ENCODE peak calls at places on chromosome 3, in ten cellular contexts. One of them, this sample, is unnamed.

GRCh38 chr3:169772530-169772950 is 656 bp upstream of the MYNN start:
- DNase-seq in cardiac muscle cell: peak
- DNase-seq in heart left ventricle: peak
- DNase-seq in ovary: peak
- DNase-seq in transverse colon: peak
- DNase-seq in heart right ventricle: peak
- DNase-seq in brain microvascular endothelial cell: peak
- DNase-seq in OCI-LY7: peak
- DNase-seq in upper lobe of right lung: peak
- DNase-seq in thoracic aorta: no peak
- DNase-seq in this sample: no peak

GRCh38 chr3:101084404-101084803 is 91.2 kb upstream of the ABI3BP start:
- DNase-seq in cardiac muscle cell: no peak
- DNase-seq in heart left ventricle: no peak
- DNase-seq in ovary: no peak
- DNase-seq in transverse colon: no peak
- DNase-seq in heart right ventricle: no peak
- DNase-seq in brain microvascular endothelial cell: no peak
- DNase-seq in OCI-LY7: no peak
- DNase-seq in upper lobe of right lung: no peak
- DNase-seq in thoracic aorta: no peak
- DNase-seq in this sample: no peak

GRCh38 chr3:71010731-71011455 is 572.6 kb downstream of the FOXP1 start:
- DNase-seq in cardiac muscle cell: no peak
- DNase-seq in heart left ventricle: no peak
- DNase-seq in ovary: no peak
- DNase-seq in transverse colon: no peak
- DNase-seq in heart right ventricle: no peak
- DNase-seq in brain microvascular endothelial cell: no peak
- DNase-seq in OCI-LY7: peak
- DNase-seq in upper lobe of right lung: no peak
- DNase-seq in thoracic aorta: no peak
- DNase-seq in this sample: no peak

GRCh38 chr3:194985031-194985578 is 285.9 kb downstream of the XXYLT1 start:
- DNase-seq in cardiac muscle cell: peak
- DNase-seq in heart left ventricle: peak
- DNase-seq in ovary: peak
- DNase-seq in transverse colon: peak
- DNase-seq in heart right ventricle: peak
- DNase-seq in brain microvascular endothelial cell: peak
- DNase-seq in OCI-LY7: no peak
- DNase-seq in upper lobe of right lung: peak
- DNase-seq in thoracic aorta: no peak
- DNase-seq in this sample: no peak

GRCh38 chr3:161042023-161042501 is 63.1 kb downstream of the B3GALNT1 start:
- DNase-seq in cardiac muscle cell: no peak
- DNase-seq in heart left ventricle: no peak
- DNase-seq in ovary: no peak
- DNase-seq in transverse colon: no peak
- DNase-seq in heart right ventricle: no peak
- DNase-seq in brain microvascular endothelial cell: peak
- DNase-seq in OCI-LY7: no peak
- DNase-seq in upper lobe of right lung: no peak
- DNase-seq in thoracic aorta: no peak
- DNase-seq in this sample: peak

GRCh38 chr3:10551821-10552630 is 46.6 kb upstream of the ATP2B2 start:
- DNase-seq in cardiac muscle cell: no peak
- DNase-seq in heart left ventricle: no peak
- DNase-seq in ovary: no peak
- DNase-seq in transverse colon: peak
- DNase-seq in heart right ventricle: peak
- DNase-seq in brain microvascular endothelial cell: peak
- DNase-seq in OCI-LY7: no peak
- DNase-seq in upper lobe of right lung: peak
- DNase-seq in thoracic aorta: no peak
- DNase-seq in this sample: no peak

GRCh38 chr3:190044142-190044541 is 76.6 kb downstream of the P3H2 start:
- DNase-seq in cardiac muscle cell: no peak
- DNase-seq in heart left ventricle: no peak
- DNase-seq in ovary: no peak
- DNase-seq in transverse colon: no peak
- DNase-seq in heart right ventricle: no peak
- DNase-seq in brain microvascular endothelial cell: no peak
- DNase-seq in OCI-LY7: no peak
- DNase-seq in upper lobe of right lung: no peak
- DNase-seq in thoracic aorta: no peak
- DNase-seq in this sample: peak

GRCh38 chr3:12046406-12046805 is 42.2 kb downstream of the SYN2 start:
- DNase-seq in cardiac muscle cell: no peak
- DNase-seq in heart left ventricle: no peak
- DNase-seq in ovary: no peak
- DNase-seq in transverse colon: no peak
- DNase-seq in heart right ventricle: no peak
- DNase-seq in brain microvascular endothelial cell: no peak
- DNase-seq in OCI-LY7: no peak
- DNase-seq in upper lobe of right lung: no peak
- DNase-seq in thoracic aorta: no peak
- DNase-seq in this sample: no peak

GRCh38 chr3:114179575-114179974 is 723 bp upstream of the DRD3 start:
- DNase-seq in cardiac muscle cell: peak
- DNase-seq in heart left ventricle: no peak
- DNase-seq in ovary: no peak
- DNase-seq in transverse colon: no peak
- DNase-seq in heart right ventricle: no peak
- DNase-seq in brain microvascular endothelial cell: peak
- DNase-seq in OCI-LY7: peak
- DNase-seq in upper lobe of right lung: no peak
- DNase-seq in thoracic aorta: no peak
- DNase-seq in this sample: no peak

GRCh38 chr3:123344175-123344908 is 104.5 kb downstream of the ADCY5 start:
- DNase-seq in cardiac muscle cell: peak
- DNase-seq in heart left ventricle: no peak
- DNase-seq in ovary: no peak
- DNase-seq in transverse colon: no peak
- DNase-seq in heart right ventricle: no peak
- DNase-seq in brain microvascular endothelial cell: peak
- DNase-seq in OCI-LY7: no peak
- DNase-seq in upper lobe of right lung: peak
- DNase-seq in thoracic aorta: no peak
- DNase-seq in this sample: no peak

GRCh38 chr3:100928638-100929428 is 64.4 kb downstream of the ABI3BP start:
- DNase-seq in cardiac muscle cell: no peak
- DNase-seq in heart left ventricle: peak
- DNase-seq in ovary: no peak
- DNase-seq in transverse colon: no peak
- DNase-seq in heart right ventricle: no peak
- DNase-seq in brain microvascular endothelial cell: peak
- DNase-seq in OCI-LY7: no peak
- DNase-seq in upper lobe of right lung: no peak
- DNase-seq in thoracic aorta: no peak
- DNase-seq in this sample: no peak

GRCh38 chr3:103295974-103296570 is 861.3 kb downstream of the ZPLD1 start:
- DNase-seq in cardiac muscle cell: peak
- DNase-seq in heart left ventricle: no peak
- DNase-seq in ovary: no peak
- DNase-seq in transverse colon: no peak
- DNase-seq in heart right ventricle: no peak
- DNase-seq in brain microvascular endothelial cell: peak
- DNase-seq in OCI-LY7: peak
- DNase-seq in upper lobe of right lung: no peak
- DNase-seq in thoracic aorta: no peak
- DNase-seq in this sample: no peak

GRCh38 chr3:73950781-73951180 is 326.0 kb upstream of the PDZRN3 start:
- DNase-seq in cardiac muscle cell: no peak
- DNase-seq in heart left ventricle: no peak
- DNase-seq in ovary: no peak
- DNase-seq in transverse colon: no peak
- DNase-seq in heart right ventricle: no peak
- DNase-seq in brain microvascular endothelial cell: no peak
- DNase-seq in OCI-LY7: no peak
- DNase-seq in upper lobe of right lung: no peak
- DNase-seq in thoracic aorta: no peak
- DNase-seq in this sample: no peak

GRCh38 chr3:178140491-178140890 is 395.7 kb upstream of the KCNMB2 start:
- DNase-seq in cardiac muscle cell: no peak
- DNase-seq in heart left ventricle: no peak
- DNase-seq in ovary: no peak
- DNase-seq in transverse colon: no peak
- DNase-seq in heart right ventricle: no peak
- DNase-seq in brain microvascular endothelial cell: no peak
- DNase-seq in OCI-LY7: no peak
- DNase-seq in upper lobe of right lung: no peak
- DNase-seq in thoracic aorta: no peak
- DNase-seq in this sample: peak

DNA sequence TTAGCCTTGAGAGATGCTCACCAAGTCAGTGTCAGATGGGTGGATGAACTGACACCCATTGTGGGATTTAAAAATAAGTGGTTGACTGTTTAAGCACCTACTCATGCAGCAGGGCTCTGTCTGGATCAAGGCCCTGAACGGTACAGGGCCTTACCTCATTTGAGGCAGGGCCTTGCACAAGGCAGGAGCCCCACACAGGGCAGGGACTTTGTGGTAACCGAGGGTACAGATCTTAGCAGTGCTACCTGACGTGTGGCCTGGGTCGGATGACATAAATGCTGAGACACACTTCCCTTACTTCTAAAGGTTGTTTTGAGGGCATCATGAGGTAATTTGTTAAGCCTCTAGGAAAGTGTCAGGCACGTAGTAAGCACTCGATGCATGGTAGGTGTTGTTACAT is 59.5 kb upstream of the PLXNA1 start:
- DNase-seq in cardiac muscle cell: no peak
- DNase-seq in heart left ventricle: no peak
- DNase-seq in ovary: no peak
- DNase-seq in transverse colon: no peak
- DNase-seq in heart right ventricle: no peak
- DNase-seq in brain microvascular endothelial cell: no peak
- DNase-seq in OCI-LY7: no peak
- DNase-seq in upper lobe of right lung: no peak
- DNase-seq in thoracic aorta: no peak
- DNase-seq in this sample: no peak
- H3K4me3 ChIP-seq in cardiac muscle cell: no peak
- H3K4me3 ChIP-seq in heart left ventricle: no peak
- H3K4me3 ChIP-seq in ovary: no peak
- H3K4me3 ChIP-seq in transverse colon: no peak
- H3K4me3 ChIP-seq in heart right ventricle: no peak
- H3K4me3 ChIP-seq in brain microvascular endothelial cell: no peak
- H3K4me3 ChIP-seq in OCI-LY7: no peak
- H3K4me3 ChIP-seq in upper lobe of right lung: no peak
- H3K4me3 ChIP-seq in thoracic aorta: no peak
- H3K4me3 ChIP-seq in this sample: no peak

DNA sequence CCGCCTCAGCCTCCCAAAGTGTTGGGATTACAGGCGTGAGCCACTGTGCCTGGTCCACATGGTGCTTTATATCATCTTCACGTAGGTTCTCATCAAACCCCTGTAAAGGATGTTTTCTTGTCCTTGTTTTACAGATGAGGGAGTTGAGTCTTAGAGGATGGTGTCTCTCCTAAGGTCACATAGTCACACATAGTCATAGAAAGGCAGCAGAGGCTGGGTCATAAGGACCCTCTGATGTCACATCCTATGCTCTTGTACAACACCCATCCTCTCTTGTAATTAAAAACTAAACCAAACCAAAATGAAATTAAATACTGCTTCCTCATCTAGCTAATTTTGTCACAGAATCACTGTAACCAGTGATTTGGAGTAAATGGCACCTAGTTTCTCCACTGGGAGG is 21.9 kb upstream of the ATP1B3 start:
- DNase-seq in cardiac muscle cell: no peak
- DNase-seq in heart left ventricle: no peak
- DNase-seq in ovary: no peak
- DNase-seq in transverse colon: no peak
- DNase-seq in heart right ventricle: no peak
- DNase-seq in brain microvascular endothelial cell: no peak
- DNase-seq in OCI-LY7: no peak
- DNase-seq in upper lobe of right lung: no peak
- DNase-seq in thoracic aorta: no peak
- DNase-seq in this sample: no peak
- TF ChIP-seq CTCF in cardiac muscle cell: no peak
- TF ChIP-seq CTCF in heart left ventricle: no peak
- TF ChIP-seq CTCF in ovary: no peak
- TF ChIP-seq CTCF in transverse colon: no peak
- TF ChIP-seq CTCF in heart right ventricle: no peak
- TF ChIP-seq CTCF in brain microvascular endothelial cell: no peak
- TF ChIP-seq CTCF in OCI-LY7: no peak
- TF ChIP-seq CTCF in upper lobe of right lung: no peak
- TF ChIP-seq CTCF in thoracic aorta: no peak
- TF ChIP-seq CTCF in this sample: no peak

GRCh38 chr3:148958681-148959080 is 32.7 kb upstream of the GYG1 start:
- DNase-seq in cardiac muscle cell: no peak
- DNase-seq in heart left ventricle: no peak
- DNase-seq in ovary: no peak
- DNase-seq in transverse colon: no peak
- DNase-seq in heart right ventricle: no peak
- DNase-seq in brain microvascular endothelial cell: no peak
- DNase-seq in OCI-LY7: no peak
- DNase-seq in upper lobe of right lung: no peak
- DNase-seq in thoracic aorta: no peak
- DNase-seq in this sample: no peak
- H3K4me3 ChIP-seq in cardiac muscle cell: no peak
- H3K4me3 ChIP-seq in heart left ventricle: no peak
- H3K4me3 ChIP-seq in ovary: no peak
- H3K4me3 ChIP-seq in transverse colon: no peak
- H3K4me3 ChIP-seq in heart right ventricle: no peak
- H3K4me3 ChIP-seq in brain microvascular endothelial cell: no peak
- H3K4me3 ChIP-seq in OCI-LY7: no peak
- H3K4me3 ChIP-seq in upper lobe of right lung: no peak
- H3K4me3 ChIP-seq in thoracic aorta: no peak
- H3K4me3 ChIP-seq in this sample: no peak

GRCh38 chr3:31980530-31981205 is 394 bp downstream of the OSBPL10 start:
- DNase-seq in cardiac muscle cell: peak
- DNase-seq in heart left ventricle: peak
- DNase-seq in ovary: peak
- DNase-seq in transverse colon: peak
- DNase-seq in heart right ventricle: peak
- DNase-seq in brain microvascular endothelial cell: no peak
- DNase-seq in OCI-LY7: peak
- DNase-seq in upper lobe of right lung: peak
- DNase-seq in thoracic aorta: peak
- DNase-seq in this sample: no peak
- TF ChIP-seq CTCF in cardiac muscle cell: no peak
- TF ChIP-seq CTCF in heart left ventricle: no peak
- TF ChIP-seq CTCF in ovary: no peak
- TF ChIP-seq CTCF in transverse colon: no peak
- TF ChIP-seq CTCF in heart right ventricle: no peak
- TF ChIP-seq CTCF in brain microvascular endothelial cell: peak
- TF ChIP-seq CTCF in OCI-LY7: peak
- TF ChIP-seq CTCF in upper lobe of right lung: no peak
- TF ChIP-seq CTCF in thoracic aorta: no peak
- TF ChIP-seq CTCF in this sample: peak

This sample was measured in epithelial cell of proximal tubule.